ENCODE peak calls at places on chromosome 11, in seven cellular contexts. One of them, this sample, is unnamed.

GRCh38 chr11:61675826-61676225 is 4.4 kb upstream of the DAGLA start:
- DNase-seq in OCI-LY7: no peak
- DNase-seq in psoas muscle: peak; percentile 49
- DNase-seq in breast epithelium: no peak
- DNase-seq in astrocyte: no peak
- DNase-seq in suprapubic skin: no peak
- DNase-seq in neural progenitor cell: no peak
- DNase-seq in this sample: no peak

GRCh38 chr11:73194593-73194992 is 23.5 kb upstream of the P2RY2 start:
- DNase-seq in OCI-LY7: no peak
- DNase-seq in psoas muscle: peak; percentile 19
- DNase-seq in breast epithelium: peak; percentile 70
- DNase-seq in astrocyte: no peak
- DNase-seq in suprapubic skin: peak; percentile 78
- DNase-seq in neural progenitor cell: no peak
- DNase-seq in this sample: no peak

GRCh38 chr11:46628961-46629360 is 11.6 kb downstream of the ATG13 start:
- DNase-seq in OCI-LY7: no peak
- DNase-seq in psoas muscle: no peak
- DNase-seq in breast epithelium: no peak
- DNase-seq in astrocyte: no peak
- DNase-seq in suprapubic skin: peak; percentile 6
- DNase-seq in neural progenitor cell: no peak
- DNase-seq in this sample: no peak

GRCh38 chr11:132402056-132402684 is 1031.8 kb downstream of the NTM start:
- DNase-seq in OCI-LY7: no peak
- DNase-seq in psoas muscle: no peak
- DNase-seq in breast epithelium: no peak
- DNase-seq in astrocyte: peak; percentile 36
- DNase-seq in suprapubic skin: no peak
- DNase-seq in neural progenitor cell: peak; percentile 80
- DNase-seq in this sample: no peak

GRCh38 chr11:90532125-90532524 is 309.3 kb upstream of the CHORDC1 start:
- DNase-seq in OCI-LY7: no peak
- DNase-seq in psoas muscle: no peak
- DNase-seq in breast epithelium: no peak
- DNase-seq in astrocyte: no peak
- DNase-seq in suprapubic skin: no peak
- DNase-seq in neural progenitor cell: no peak
- DNase-seq in this sample: no peak

GRCh38 chr11:17612221-17613188 is 65.4 kb downstream of the OTOG start:
- DNase-seq in OCI-LY7: no peak
- DNase-seq in psoas muscle: no peak
- DNase-seq in breast epithelium: no peak
- DNase-seq in astrocyte: no peak
- DNase-seq in suprapubic skin: no peak
- DNase-seq in neural progenitor cell: no peak
- DNase-seq in this sample: peak; percentile 81

GRCh38 chr11:128953151-128953550 is 10.5 kb upstream of the TP53AIP1 start:
- DNase-seq in OCI-LY7: no peak
- DNase-seq in psoas muscle: no peak
- DNase-seq in breast epithelium: no peak
- DNase-seq in astrocyte: no peak
- DNase-seq in suprapubic skin: no peak
- DNase-seq in neural progenitor cell: no peak
- DNase-seq in this sample: no peak

GRCh38 chr11:611001-611996 is 4.5 kb downstream of the IRF7 start:
- DNase-seq in OCI-LY7: no peak
- DNase-seq in psoas muscle: no peak
- DNase-seq in breast epithelium: no peak
- DNase-seq in astrocyte: no peak
- DNase-seq in suprapubic skin: no peak
- DNase-seq in neural progenitor cell: no peak
- DNase-seq in this sample: no peak

GRCh38 chr11:131632971-131633370 is 262.6 kb downstream of the NTM start:
- DNase-seq in OCI-LY7: no peak
- DNase-seq in psoas muscle: no peak
- DNase-seq in breast epithelium: no peak
- DNase-seq in astrocyte: no peak
- DNase-seq in suprapubic skin: no peak
- DNase-seq in neural progenitor cell: no peak
- DNase-seq in this sample: no peak

GRCh38 chr11:126419801-126420729 is 64.6 kb downstream of the ST3GAL4 start:
- DNase-seq in OCI-LY7: peak; percentile 81
- DNase-seq in psoas muscle: no peak
- DNase-seq in breast epithelium: no peak
- DNase-seq in astrocyte: peak; percentile 55
- DNase-seq in suprapubic skin: no peak
- DNase-seq in neural progenitor cell: no peak
- DNase-seq in this sample: no peak

GRCh38 chr11:79052539-79052938 is 388.3 kb downstream of the TENM4 start:
- DNase-seq in OCI-LY7: no peak
- DNase-seq in psoas muscle: no peak
- DNase-seq in breast epithelium: no peak
- DNase-seq in astrocyte: no peak
- DNase-seq in suprapubic skin: no peak
- DNase-seq in neural progenitor cell: peak; percentile 61
- DNase-seq in this sample: no peak
- TF ChIP-seq CTCF in OCI-LY7: no peak
- TF ChIP-seq CTCF in psoas muscle: no peak
- TF ChIP-seq CTCF in breast epithelium: no peak
- TF ChIP-seq CTCF in astrocyte: peak; percentile 12
- TF ChIP-seq CTCF in suprapubic skin: no peak
- TF ChIP-seq CTCF in neural progenitor cell: peak; percentile 51
- TF ChIP-seq CTCF in this sample: no peak

GRCh38 chr11:70430122-70430521 is 31.8 kb downstream of the CTTN start:
- DNase-seq in OCI-LY7: no peak
- DNase-seq in psoas muscle: peak; percentile 39
- DNase-seq in breast epithelium: no peak
- DNase-seq in astrocyte: no peak
- DNase-seq in suprapubic skin: no peak
- DNase-seq in neural progenitor cell: no peak
- DNase-seq in this sample: no peak

GRCh38 chr11:70429428-70429705 is 31.0 kb downstream of the CTTN start:
- DNase-seq in OCI-LY7: no peak
- DNase-seq in psoas muscle: peak; percentile 28
- DNase-seq in breast epithelium: no peak
- DNase-seq in astrocyte: no peak
- DNase-seq in suprapubic skin: no peak
- DNase-seq in neural progenitor cell: no peak
- DNase-seq in this sample: no peak

GRCh38 chr11:70431611-70432010 is 33.3 kb downstream of the CTTN start:
- DNase-seq in OCI-LY7: no peak
- DNase-seq in psoas muscle: no peak
- DNase-seq in breast epithelium: no peak
- DNase-seq in astrocyte: no peak
- DNase-seq in suprapubic skin: no peak
- DNase-seq in neural progenitor cell: no peak
- DNase-seq in this sample: no peak

GRCh38 chr11:70430671-70431574 is 32.6 kb downstream of the CTTN start:
- DNase-seq in OCI-LY7: no peak
- DNase-seq in psoas muscle: peak; percentile 26
- DNase-seq in breast epithelium: no peak
- DNase-seq in astrocyte: no peak
- DNase-seq in suprapubic skin: no peak
- DNase-seq in neural progenitor cell: no peak
- DNase-seq in this sample: no peak

DNA sequence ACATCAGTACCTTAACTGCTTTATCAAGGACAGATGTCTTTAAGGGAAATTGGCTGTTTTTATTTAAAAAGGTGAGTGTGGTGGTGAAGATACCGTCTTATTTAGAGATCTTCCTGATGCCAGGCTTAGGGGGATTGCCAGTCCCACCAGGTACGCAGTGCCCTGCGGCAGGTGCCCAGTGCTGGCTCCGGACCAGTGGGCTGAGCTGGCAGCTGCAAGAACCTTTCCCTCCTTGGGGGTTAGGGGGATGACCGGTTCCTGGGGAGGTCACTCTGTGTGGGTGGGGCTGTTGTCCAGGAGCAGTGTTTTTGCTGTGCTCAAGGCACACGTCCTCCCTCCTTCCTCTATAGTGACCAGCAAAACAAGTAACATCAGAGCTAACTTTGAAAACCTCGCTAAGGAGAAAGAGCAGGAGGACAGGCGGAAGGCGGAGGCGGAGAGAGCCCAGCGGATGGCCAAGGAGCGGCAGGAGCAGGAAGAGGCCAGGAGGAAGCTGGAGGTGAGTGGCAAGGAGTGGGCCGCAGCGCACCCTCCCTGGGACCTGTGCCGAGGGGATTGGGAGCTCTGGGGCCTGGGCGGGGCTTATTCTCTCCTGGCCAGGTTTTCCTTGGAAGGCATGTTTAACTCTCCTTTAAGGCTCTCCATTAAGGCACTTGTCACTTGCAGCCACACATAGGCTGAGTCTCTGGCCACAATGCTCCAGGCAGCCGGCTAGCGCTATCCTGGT is 30.5 kb downstream of the CTTN start:
- DNase-seq in OCI-LY7: no peak
- DNase-seq in psoas muscle: peak; percentile 42
- DNase-seq in breast epithelium: no peak
- DNase-seq in astrocyte: no peak
- DNase-seq in suprapubic skin: no peak
- DNase-seq in neural progenitor cell: no peak
- DNase-seq in this sample: no peak
- H3K36me3 ChIP-seq in OCI-LY7: no peaks in the 10 kb centered on the region
- H3K36me3 ChIP-seq in psoas muscle: peaks cover 98% of the 10 kb centered on the region
- H3K36me3 ChIP-seq in breast epithelium: peaks cover 5% of the 10 kb centered on the region
- H3K36me3 ChIP-seq in astrocyte: peaks cover 55% of the 10 kb centered on the region
- H3K36me3 ChIP-seq in suprapubic skin: peaks cover 91% of the 10 kb centered on the region
- H3K36me3 ChIP-seq in neural progenitor cell: no peaks in the 10 kb centered on the region
- H3K36me3 ChIP-seq in this sample: peaks cover 74% of the 10 kb centered on the region

GRCh38 chr11:9061807-9062206 is 29.6 kb downstream of the SCUBE2 start:
- DNase-seq in OCI-LY7: no peak
- DNase-seq in psoas muscle: no peak
- DNase-seq in breast epithelium: no peak
- DNase-seq in astrocyte: no peak
- DNase-seq in suprapubic skin: no peak
- DNase-seq in neural progenitor cell: no peak
- DNase-seq in this sample: no peak

GRCh38 chr11:9057032-9057431 is 34.4 kb downstream of the SCUBE2 start:
- DNase-seq in OCI-LY7: no peak
- DNase-seq in psoas muscle: no peak
- DNase-seq in breast epithelium: no peak
- DNase-seq in astrocyte: no peak
- DNase-seq in suprapubic skin: no peak
- DNase-seq in neural progenitor cell: no peak
- DNase-seq in this sample: no peak

GRCh38 chr11:9057888-9058287 is 33.5 kb downstream of the SCUBE2 start:
- DNase-seq in OCI-LY7: no peak
- DNase-seq in psoas muscle: no peak
- DNase-seq in breast epithelium: no peak
- DNase-seq in astrocyte: no peak
- DNase-seq in suprapubic skin: no peak
- DNase-seq in neural progenitor cell: peak; percentile 32
- DNase-seq in this sample: no peak

GRCh38 chr11:9056467-9056866 is 34.9 kb downstream of the SCUBE2 start:
- DNase-seq in OCI-LY7: no peak
- DNase-seq in psoas muscle: no peak
- DNase-seq in breast epithelium: no peak
- DNase-seq in astrocyte: no peak
- DNase-seq in suprapubic skin: no peak
- DNase-seq in neural progenitor cell: no peak
- DNase-seq in this sample: no peak

DNA sequence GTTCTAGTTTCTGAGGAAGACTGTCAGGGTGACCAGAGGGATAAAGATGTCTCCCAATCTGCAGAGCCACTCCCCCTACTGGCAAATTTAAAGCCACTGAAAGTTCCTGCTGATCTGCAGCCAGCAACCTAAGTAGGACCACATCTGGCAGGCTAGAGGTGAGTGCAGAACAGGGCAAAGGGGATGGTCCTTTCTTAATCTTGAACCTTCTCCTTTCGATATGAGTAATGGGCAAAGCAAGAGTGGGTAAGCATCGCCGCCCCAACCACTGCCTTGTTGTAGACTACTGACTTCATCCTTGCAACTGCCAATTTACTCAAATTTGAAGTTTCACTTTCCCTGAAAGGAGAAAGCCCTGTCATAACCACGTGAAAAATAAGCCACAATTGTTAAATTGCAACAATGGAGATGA is 30.7 kb downstream of the SCUBE2 start:
- DNase-seq in OCI-LY7: peak; percentile 19
- DNase-seq in psoas muscle: no peak
- DNase-seq in breast epithelium: no peak
- DNase-seq in astrocyte: no peak
- DNase-seq in suprapubic skin: no peak
- DNase-seq in neural progenitor cell: peak; percentile 63
- DNase-seq in this sample: no peak
- TF ChIP-seq CTCF in OCI-LY7: peak; percentile 62
- TF ChIP-seq CTCF in psoas muscle: no peak
- TF ChIP-seq CTCF in breast epithelium: no peak
- TF ChIP-seq CTCF in astrocyte: no peak
- TF ChIP-seq CTCF in suprapubic skin: no peak
- TF ChIP-seq CTCF in neural progenitor cell: peak; percentile 59
- TF ChIP-seq CTCF in this sample: no peak

GRCh38 chr11:64803846-64804345 is 882 bp upstream of the MAP4K2 start:
- DNase-seq in OCI-LY7: no peak
- DNase-seq in psoas muscle: no peak
- DNase-seq in breast epithelium: no peak
- DNase-seq in astrocyte: no peak
- DNase-seq in suprapubic skin: no peak
- DNase-seq in neural progenitor cell: peak; percentile 32
- DNase-seq in this sample: no peak
- H3K36me3 ChIP-seq in OCI-LY7: peaks cover 73% of the 10 kb centered on the region
- H3K36me3 ChIP-seq in psoas muscle: peaks cover 46% of the 10 kb centered on the region
- H3K36me3 ChIP-seq in breast epithelium: no peaks in the 10 kb centered on the region
- H3K36me3 ChIP-seq in astrocyte: peaks cover 2% of the 10 kb centered on the region
- H3K36me3 ChIP-seq in suprapubic skin: peaks cover 23% of the 10 kb centered on the region
- H3K36me3 ChIP-seq in neural progenitor cell: no peaks in the 10 kb centered on the region
- H3K36me3 ChIP-seq in this sample: no peaks in the 10 kb centered on the region

GRCh38 chr11:133619973-133620372 is 87.7 kb upstream of the OPCML start:
- DNase-seq in OCI-LY7: peak; percentile 16
- DNase-seq in psoas muscle: no peak
- DNase-seq in breast epithelium: no peak
- DNase-seq in astrocyte: no peak
- DNase-seq in suprapubic skin: no peak
- DNase-seq in neural progenitor cell: peak; percentile 24
- DNase-seq in this sample: no peak
- TF ChIP-seq CTCF in OCI-LY7: peak; percentile 52
- TF ChIP-seq CTCF in psoas muscle: no peak
- TF ChIP-seq CTCF in breast epithelium: no peak
- TF ChIP-seq CTCF in astrocyte: no peak
- TF ChIP-seq CTCF in suprapubic skin: no peak
- TF ChIP-seq CTCF in neural progenitor cell: peak; percentile 40
- TF ChIP-seq CTCF in this sample: no peak